ENCODE peak calls at places on chromosomes 5 and 9, in nine cellular contexts. One of them, this sample, is unnamed. For H3K4me1, the result is how much of the 10 kb centered on the place peaks cover.

GRCh38 chr9:116066221-116066620 is 87.4 kb upstream of the PAPPA start:
- DNase-seq in GM12878: no peak
- DNase-seq in heart right ventricle: no peak
- DNase-seq in ovary: no peak
- DNase-seq in astrocyte: no peak
- DNase-seq in neural progenitor cell: no peak
- DNase-seq in spleen: no peak
- DNase-seq in upper lobe of right lung: no peak
- DNase-seq in A673: no peak
- DNase-seq in this sample: no peak

GRCh38 chr9:130942084-130942483 is 3.0 kb upstream of the FIBCD1 start:
- DNase-seq in GM12878: no peak
- DNase-seq in heart right ventricle: no peak
- DNase-seq in ovary: no peak
- DNase-seq in astrocyte: no peak
- DNase-seq in neural progenitor cell: no peak
- DNase-seq in spleen: no peak
- DNase-seq in upper lobe of right lung: no peak
- DNase-seq in A673: no peak
- DNase-seq in this sample: no peak

GRCh38 chr5:83586874-83587776 is 115.6 kb downstream of the VCAN start:
- DNase-seq in GM12878: no peak
- DNase-seq in heart right ventricle: no peak
- DNase-seq in ovary: no peak
- DNase-seq in astrocyte: no peak
- DNase-seq in neural progenitor cell: no peak
- DNase-seq in spleen: no peak
- DNase-seq in upper lobe of right lung: no peak
- DNase-seq in A673: peak
- DNase-seq in this sample: no peak

GRCh38 chr9:10127867-10128266 is 484.9 kb downstream of the PTPRD start:
- DNase-seq in GM12878: no peak
- DNase-seq in heart right ventricle: no peak
- DNase-seq in ovary: no peak
- DNase-seq in astrocyte: no peak
- DNase-seq in neural progenitor cell: no peak
- DNase-seq in spleen: no peak
- DNase-seq in upper lobe of right lung: no peak
- DNase-seq in A673: no peak
- DNase-seq in this sample: no peak

GRCh38 chr9:84140535-84141101 is 160.0 kb downstream of the RMI1 start:
- DNase-seq in GM12878: no peak
- DNase-seq in heart right ventricle: peak
- DNase-seq in ovary: peak
- DNase-seq in astrocyte: peak
- DNase-seq in neural progenitor cell: peak
- DNase-seq in spleen: peak
- DNase-seq in upper lobe of right lung: no peak
- DNase-seq in A673: no peak
- DNase-seq in this sample: peak

GRCh38 chr5:41270423-41271251 is 57.3 kb upstream of the C6 start:
- DNase-seq in GM12878: no peak
- DNase-seq in heart right ventricle: no peak
- DNase-seq in ovary: peak
- DNase-seq in astrocyte: peak
- DNase-seq in neural progenitor cell: peak
- DNase-seq in spleen: no peak
- DNase-seq in upper lobe of right lung: no peak
- DNase-seq in A673: peak
- DNase-seq in this sample: no peak

GRCh38 chr5:179127136-179128040 is 67.2 kb downstream of the ZNF354C start:
- DNase-seq in GM12878: no peak
- DNase-seq in heart right ventricle: no peak
- DNase-seq in ovary: peak
- DNase-seq in astrocyte: no peak
- DNase-seq in neural progenitor cell: no peak
- DNase-seq in spleen: peak
- DNase-seq in upper lobe of right lung: peak
- DNase-seq in A673: no peak
- DNase-seq in this sample: no peak

GRCh38 chr9:125137200-125137599 is 6.1 kb downstream of the SCAI start:
- DNase-seq in GM12878: no peak
- DNase-seq in heart right ventricle: no peak
- DNase-seq in ovary: no peak
- DNase-seq in astrocyte: peak
- DNase-seq in neural progenitor cell: no peak
- DNase-seq in spleen: no peak
- DNase-seq in upper lobe of right lung: no peak
- DNase-seq in A673: no peak
- DNase-seq in this sample: no peak

GRCh38 chr5:98144710-98145109 is 628.8 kb upstream of the RGMB start:
- DNase-seq in GM12878: no peak
- DNase-seq in heart right ventricle: no peak
- DNase-seq in ovary: no peak
- DNase-seq in astrocyte: no peak
- DNase-seq in neural progenitor cell: no peak
- DNase-seq in spleen: no peak
- DNase-seq in upper lobe of right lung: no peak
- DNase-seq in A673: no peak
- DNase-seq in this sample: no peak

GRCh38 chr9:38025166-38025565 is 43.9 kb downstream of the SHB start:
- DNase-seq in GM12878: no peak
- DNase-seq in heart right ventricle: no peak
- DNase-seq in ovary: no peak
- DNase-seq in astrocyte: no peak
- DNase-seq in neural progenitor cell: no peak
- DNase-seq in spleen: no peak
- DNase-seq in upper lobe of right lung: no peak
- DNase-seq in A673: no peak
- DNase-seq in this sample: no peak

GRCh38 chr9:122217640-122218039 is 11.1 kb downstream of the LHX6 start:
- DNase-seq in GM12878: no peak
- DNase-seq in heart right ventricle: no peak
- DNase-seq in ovary: no peak
- DNase-seq in astrocyte: no peak
- DNase-seq in neural progenitor cell: no peak
- DNase-seq in spleen: no peak
- DNase-seq in upper lobe of right lung: no peak
- DNase-seq in A673: no peak
- DNase-seq in this sample: no peak

GRCh38 chr5:61409568-61409967 is 77.5 kb downstream of the ZSWIM6 start:
- DNase-seq in GM12878: no peak
- DNase-seq in heart right ventricle: no peak
- DNase-seq in ovary: no peak
- DNase-seq in astrocyte: peak
- DNase-seq in neural progenitor cell: no peak
- DNase-seq in spleen: no peak
- DNase-seq in upper lobe of right lung: no peak
- DNase-seq in A673: peak
- DNase-seq in this sample: no peak

GRCh38 chr5:14155075-14155474 is 11.9 kb downstream of the TRIO start:
- DNase-seq in GM12878: no peak
- DNase-seq in heart right ventricle: no peak
- DNase-seq in ovary: no peak
- DNase-seq in astrocyte: no peak
- DNase-seq in neural progenitor cell: no peak
- DNase-seq in spleen: no peak
- DNase-seq in upper lobe of right lung: no peak
- DNase-seq in A673: no peak
- DNase-seq in this sample: no peak

GRCh38 chr5:14158890-14159666 is 15.9 kb downstream of the TRIO start:
- DNase-seq in GM12878: no peak
- DNase-seq in heart right ventricle: no peak
- DNase-seq in ovary: no peak
- DNase-seq in astrocyte: no peak
- DNase-seq in neural progenitor cell: no peak
- DNase-seq in spleen: no peak
- DNase-seq in upper lobe of right lung: no peak
- DNase-seq in A673: no peak
- DNase-seq in this sample: no peak

GRCh38 chr5:14155730-14156129 is 12.6 kb downstream of the TRIO start:
- DNase-seq in GM12878: no peak
- DNase-seq in heart right ventricle: no peak
- DNase-seq in ovary: no peak
- DNase-seq in astrocyte: no peak
- DNase-seq in neural progenitor cell: no peak
- DNase-seq in spleen: no peak
- DNase-seq in upper lobe of right lung: no peak
- DNase-seq in A673: no peak
- DNase-seq in this sample: no peak

GRCh38 chr5:14157494-14157782 is 14.3 kb downstream of the TRIO start:
- DNase-seq in GM12878: no peak
- DNase-seq in heart right ventricle: no peak
- DNase-seq in ovary: no peak
- DNase-seq in astrocyte: no peak
- DNase-seq in neural progenitor cell: no peak
- DNase-seq in spleen: no peak
- DNase-seq in upper lobe of right lung: no peak
- DNase-seq in A673: no peak
- DNase-seq in this sample: no peak

GRCh38 chr5:14156611-14157493 is 13.7 kb downstream of the TRIO start:
- DNase-seq in GM12878: peak
- DNase-seq in heart right ventricle: no peak
- DNase-seq in ovary: no peak
- DNase-seq in astrocyte: peak
- DNase-seq in neural progenitor cell: no peak
- DNase-seq in spleen: no peak
- DNase-seq in upper lobe of right lung: no peak
- DNase-seq in A673: peak
- DNase-seq in this sample: no peak
- H3K4me1 ChIP-seq in GM12878: half or more
- H3K4me1 ChIP-seq in heart right ventricle: under half
- H3K4me1 ChIP-seq in ovary: under half
- H3K4me1 ChIP-seq in astrocyte: half or more
- H3K4me1 ChIP-seq in neural progenitor cell: under half
- H3K4me1 ChIP-seq in spleen: half or more
- H3K4me1 ChIP-seq in upper lobe of right lung: half or more
- H3K4me1 ChIP-seq in A673: half or more
- H3K4me1 ChIP-seq in this sample: half or more

DNA sequence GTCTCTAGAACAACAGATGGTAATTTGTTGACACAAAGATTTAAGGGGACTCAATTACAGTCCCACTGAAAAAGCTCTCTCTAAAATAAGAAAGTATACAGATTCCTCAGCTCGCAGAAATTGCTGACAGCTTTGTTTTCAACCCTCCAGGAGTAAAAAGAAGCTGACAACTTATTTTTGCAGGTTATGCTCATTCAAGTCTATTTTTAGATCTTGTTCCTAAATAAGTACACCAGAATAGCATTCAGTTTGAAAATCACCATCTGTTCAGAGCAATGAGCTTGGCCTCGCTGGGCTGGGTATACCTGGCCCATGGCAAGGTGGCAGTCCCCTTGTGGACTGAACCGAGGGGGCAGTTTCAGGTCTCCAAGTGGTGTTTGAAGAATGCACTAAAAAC is 169.3 kb downstream of the AUH start:
- DNase-seq in GM12878: no peak
- DNase-seq in heart right ventricle: no peak
- DNase-seq in ovary: peak
- DNase-seq in astrocyte: peak
- DNase-seq in neural progenitor cell: no peak
- DNase-seq in spleen: no peak
- DNase-seq in upper lobe of right lung: no peak
- DNase-seq in A673: no peak
- DNase-seq in this sample: no peak
- TF ChIP-seq CTCF in GM12878: no peak
- TF ChIP-seq CTCF in heart right ventricle: no peak
- TF ChIP-seq CTCF in ovary: no peak
- TF ChIP-seq CTCF in astrocyte: no peak
- TF ChIP-seq CTCF in neural progenitor cell: no peak
- TF ChIP-seq CTCF in spleen: no peak
- TF ChIP-seq CTCF in upper lobe of right lung: no peak
- TF ChIP-seq CTCF in A673: no peak
- TF ChIP-seq CTCF in this sample: peak

GRCh38 chr5:111117149-111117548 is 25.0 kb downstream of the WDR36 start:
- DNase-seq in GM12878: no peak
- DNase-seq in heart right ventricle: no peak
- DNase-seq in ovary: no peak
- DNase-seq in astrocyte: no peak
- DNase-seq in neural progenitor cell: no peak
- DNase-seq in spleen: no peak
- DNase-seq in upper lobe of right lung: no peak
- DNase-seq in A673: peak
- DNase-seq in this sample: no peak

GRCh38 chr5:111120911-111121310 is 28.8 kb downstream of the WDR36 start:
- DNase-seq in GM12878: no peak
- DNase-seq in heart right ventricle: no peak
- DNase-seq in ovary: no peak
- DNase-seq in astrocyte: no peak
- DNase-seq in neural progenitor cell: no peak
- DNase-seq in spleen: no peak
- DNase-seq in upper lobe of right lung: no peak
- DNase-seq in A673: no peak
- DNase-seq in this sample: no peak

GRCh38 chr5:111122398-111122797 is 30.2 kb downstream of the WDR36 start:
- DNase-seq in GM12878: no peak
- DNase-seq in heart right ventricle: no peak
- DNase-seq in ovary: no peak
- DNase-seq in astrocyte: no peak
- DNase-seq in neural progenitor cell: no peak
- DNase-seq in spleen: no peak
- DNase-seq in upper lobe of right lung: no peak
- DNase-seq in A673: no peak
- DNase-seq in this sample: no peak

GRCh38 chr5:111121926-111122325 is 29.8 kb downstream of the WDR36 start:
- DNase-seq in GM12878: no peak
- DNase-seq in heart right ventricle: no peak
- DNase-seq in ovary: no peak
- DNase-seq in astrocyte: no peak
- DNase-seq in neural progenitor cell: no peak
- DNase-seq in spleen: no peak
- DNase-seq in upper lobe of right lung: no peak
- DNase-seq in A673: no peak
- DNase-seq in this sample: no peak

DNA sequence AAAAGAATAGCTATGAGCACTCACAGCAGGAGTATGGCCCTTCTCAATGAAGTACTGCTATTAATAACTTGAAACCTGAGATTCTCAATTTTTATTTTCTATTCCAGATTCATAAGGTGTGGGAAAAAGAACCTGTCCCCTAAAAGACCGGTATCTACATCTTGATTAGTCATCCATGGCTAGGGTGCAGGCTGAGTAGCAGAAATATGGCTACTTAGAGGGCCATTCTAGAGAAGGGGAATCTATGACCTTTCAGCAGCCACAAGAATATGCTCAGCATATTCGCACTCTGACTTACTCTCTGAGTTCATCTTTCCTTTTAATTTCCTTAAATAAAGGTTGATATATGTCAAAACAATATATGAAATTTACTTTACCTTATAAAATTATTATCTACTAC is 27.7 kb downstream of the WDR36 start:
- DNase-seq in GM12878: no peak
- DNase-seq in heart right ventricle: no peak
- DNase-seq in ovary: no peak
- DNase-seq in astrocyte: no peak
- DNase-seq in neural progenitor cell: no peak
- DNase-seq in spleen: no peak
- DNase-seq in upper lobe of right lung: no peak
- DNase-seq in A673: no peak
- DNase-seq in this sample: no peak
- H3K4me3 ChIP-seq in GM12878: no peak
- H3K4me3 ChIP-seq in heart right ventricle: no peak
- H3K4me3 ChIP-seq in ovary: no peak
- H3K4me3 ChIP-seq in astrocyte: no peak
- H3K4me3 ChIP-seq in neural progenitor cell: no peak
- H3K4me3 ChIP-seq in spleen: no peak
- H3K4me3 ChIP-seq in upper lobe of right lung: no peak
- H3K4me3 ChIP-seq in A673: no peak
- H3K4me3 ChIP-seq in this sample: no peak

GRCh38 chr9:108443741-108444140 is 412.0 kb downstream of the ACTL7B start:
- DNase-seq in GM12878: no peak
- DNase-seq in heart right ventricle: no peak
- DNase-seq in ovary: no peak
- DNase-seq in astrocyte: peak
- DNase-seq in neural progenitor cell: no peak
- DNase-seq in spleen: no peak
- DNase-seq in upper lobe of right lung: no peak
- DNase-seq in A673: no peak
- DNase-seq in this sample: no peak
- H3K4me1 ChIP-seq in GM12878: under half
- H3K4me1 ChIP-seq in heart right ventricle: under half
- H3K4me1 ChIP-seq in ovary: under half
- H3K4me1 ChIP-seq in astrocyte: under half
- H3K4me1 ChIP-seq in neural progenitor cell: under half
- H3K4me1 ChIP-seq in spleen: under half
- H3K4me1 ChIP-seq in upper lobe of right lung: under half
- H3K4me1 ChIP-seq in A673: under half
- H3K4me1 ChIP-seq in this sample: under half